ENCODE peak calls at places on chromosomes 11 and 22, in ten cellular contexts. Q, O, C, B, Y, K, L, F, G and N are unnamed samples.

GRCh38 chr11:124536520-124536919 is 6.9 kb downstream of the OR8B12 start:
- DNase-seq in G (no peak), K (peak), L (no peak), Y (peak), F (no peak), O (no peak), C (no peak), Q (peak), B (peak), N (peak)

GRCh38 chr11:19673924-19674390 is 38.7 kb upstream of the NAV2 start:
- DNase-seq in G (no peak), Y (peak), Q (no peak), O (no peak), F (no peak), L (no peak), C (no peak), K (peak), B (no peak), N (no peak)

GRCh38 chr22:23305922-23306374 is 125.6 kb downstream of the BCR start:
- DNase-seq in F (peak), G (no peak), O (no peak), B (peak), C (peak), L (no peak), Y (peak), Q (no peak), K (peak), N (peak)

GRCh38 chr22:42803454-42803853 is 53.6 kb downstream of the ARFGAP3 start:
- DNase-seq in C (no peak), Y (no peak), L (no peak), O (no peak), G (no peak), Q (no peak), B (no peak), K (no peak), F (no peak), N (no peak)

GRCh38 chr11:45513806-45514340 is 151.5 kb downstream of the CHST1 start:
- DNase-seq in G (no peak), O (no peak), K (no peak), F (no peak), C (no peak), B (no peak), Q (no peak), Y (no peak), L (no peak), N (no peak)

GRCh38 chr11:47229161-47229560 is 14.4 kb downstream of the DDB2 start:
- DNase-seq in L (no peak), C (no peak), B (no peak), O (no peak), K (no peak), Q (no peak), Y (no peak), F (no peak), G (no peak), N (no peak)

GRCh38 chr11:2173150-2173693 is 1.6 kb upstream of the TH start:
- DNase-seq in O (no peak), Q (no peak), Y (no peak), B (no peak), G (no peak), K (no peak), F (no peak), L (no peak), C (no peak), N (no peak)

GRCh38 chr11:71118671-71119250 is 133.6 kb downstream of the SHANK2 start:
- DNase-seq in B (no peak), K (no peak), Y (no peak), Q (no peak), O (no peak), F (no peak), C (no peak), L (no peak), G (no peak), N (no peak)

GRCh38 chr22:38494939-38495338 is 11.2 kb downstream of the DDX17 start:
- DNase-seq in L (no peak), Y (no peak), Q (no peak), C (no peak), F (no peak), O (no peak), B (no peak), G (no peak), K (no peak), N (peak)